ENCODE peak calls at places on chromosomes 3 and 15, in nine cellular contexts. P is Peyer's patch; R is germinal center; U is H54; G is sigmoid colon; E is AG08395; X is NCI-H460; K is right lobe of liver; S is stimulated activated CD8-positive, alpha-beta memory T cell treated with anti-CD3 and anti-CD28 coated beads, Interleukin-15, amount 100 ng/mL, for 1 hour. C is an unnamed sample.

GRCh38 chr3:15074500-15074899 is 9.4 kb upstream of the MRPS25 start:
- DNase-seq in U (no peak), X (no peak), G (no peak), E (no peak), S (no peak), K (no peak), P (no peak), R (no peak), C (no peak)

GRCh38 chr3:177420643-177421042 is 223.4 kb upstream of the TBL1XR1 start:
- DNase-seq in X (no peak), E (peak), G (no peak), K (no peak), P (no peak), U (no peak), R (no peak), S (no peak), C (no peak)

GRCh38 chr3:72163809-72164634 is 379.1 kb upstream of the PROK2 start:
- DNase-seq in S (no peak), E (no peak), X (no peak), U (no peak), G (no peak), R (peak), P (peak), K (no peak), C (peak)

GRCh38 chr3:194009892-194010533 is 125.9 kb upstream of the HES1 start:
- DNase-seq in U (no peak), G (no peak), P (no peak), K (no peak), S (no peak), E (no peak), R (no peak), X (no peak), C (no peak)

GRCh38 chr15:76345880-76346665 is 9.5 kb downstream of the ISL2 start:
- DNase-seq in S (no peak), P (peak), G (peak), X (no peak), K (no peak), U (no peak), R (peak), E (no peak), C (peak)

GRCh38 chr15:66673410-66674322 is 28.4 kb upstream of the SMAD6 start:
- DNase-seq in P (peak), X (peak), U (no peak), S (no peak), G (no peak), K (no peak), R (peak), E (no peak), C (peak)

GRCh38 chr3:102580760-102581159 is 145.9 kb downstream of the ZPLD1 start:
- DNase-seq in P (no peak), U (no peak), G (no peak), K (no peak), S (no peak), E (no peak), R (no peak), X (no peak), C (no peak)

GRCh38 chr3:42503957-42504333 is 1.5 kb downstream of the VIPR1 start:
- DNase-seq in K (no peak), E (no peak), R (no peak), U (no peak), S (no peak), G (peak), X (no peak), P (peak), C (no peak)

GRCh38 chr3:149463921-149464320 is 10.6 kb upstream of the TM4SF4 start:
- DNase-seq in S (no peak), K (no peak), X (no peak), E (no peak), R (no peak), U (no peak), P (no peak), G (no peak), C (no peak)

C was measured in GM10248.